ENCODE peak calls at places on chromosomes 11 and 22, in eight cellular contexts. L, Y, Z, R, O, W, E and B are unnamed samples.

GRCh38 chr11:12762696-12763324 is 88.6 kb downstream of the TEAD1 start:
- DNase-seq in E (no peak), W (no peak), R (no peak), Y (no peak), O (no peak), L (no peak), Z (no peak), B (no peak)

GRCh38 chr11:112662554-112662953 is 298.7 kb upstream of the NCAM1 start:
- DNase-seq in W (no peak), L (no peak), O (no peak), Z (no peak), R (no peak), Y (no peak), E (no peak), B (no peak)

GRCh38 chr22:50299724-50300619 is 7.5 kb downstream of the PLXNB2 start:
- DNase-seq in O (no peak), E (no peak), R (no peak), W (no peak), Y (no peak), L (no peak), Z (no peak), B (no peak)

GRCh38 chr22:42808516-42808915 is 48.6 kb downstream of the ARFGAP3 start:
- DNase-seq in Z (no peak), Y (no peak), L (no peak), W (no peak), E (no peak), R (no peak), O (no peak), B (no peak)

GRCh38 chr11:9150501-9150900 is 59.1 kb upstream of the SCUBE2 start:
- DNase-seq in O (no peak), E (no peak), L (no peak), Z (no peak), R (peak; percentile 65), Y (no peak), W (peak; percentile 92), B (no peak)

GRCh38 chr11:69121021-69121420 is 34.7 kb upstream of the SMIM38 start:
- DNase-seq in Y (no peak), R (no peak), O (no peak), L (no peak), Z (no peak), E (no peak), W (no peak), B (no peak)

GRCh38 chr11:1836011-1836945 is 1.5 kb downstream of the SYT8 start:
- DNase-seq in E (no peak), O (no peak), R (no peak), W (no peak), L (no peak), Z (no peak), Y (no peak), B (no peak)

GRCh38 chr11:61505640-61506155 is 2.9 kb upstream of the LRRC10B start:
- DNase-seq in L (no peak), O (no peak), R (no peak), Z (no peak), W (no peak), E (no peak), Y (no peak), B (no peak)

GRCh38 chr11:91703042-91703441 is 521.6 kb upstream of the FAT3 start:
- DNase-seq in Z (no peak), L (no peak), W (no peak), Y (no peak), O (no peak), E (no peak), R (no peak), B (no peak)

GRCh38 chr11:64298966-64299846 is 952 bp upstream of the CATSPERZ start:
- DNase-seq in Y (peak; percentile 73), R (no peak), W (no peak), E (no peak), L (no peak), Z (no peak), O (no peak), B (no peak)

GRCh38 chr22:28017558-28017820 is 98.4 kb upstream of the PITPNB start:
- DNase-seq in W (no peak), O (no peak), Z (no peak), Y (no peak), L (no peak), R (no peak), E (no peak), B (no peak)

GRCh38 chr11:46075928-46076327 is 45.3 kb downstream of the PHF21A start:
- DNase-seq in O (no peak), Y (no peak), W (no peak), L (no peak), Z (no peak), E (no peak), R (no peak), B (no peak)

GRCh38 chr11:119339581-119340334 is 925 bp downstream of the C1QTNF5 start:
- DNase-seq in E (no peak), Y (peak; percentile 85), R (no peak), Z (no peak), O (no peak), L (no peak), W (no peak), B (no peak)

GRCh38 chr11:708511-708910 is 2.5 kb downstream of the EPS8L2 start:
- DNase-seq in Y (no peak), Z (no peak), R (no peak), W (no peak), L (no peak), E (no peak), O (no peak), B (no peak)

GRCh38 chr11:95641506-95641905 is 148.1 kb downstream of the FAM76B start:
- DNase-seq in Y (peak; percentile 14), E (no peak), Z (no peak), L (no peak), O (no peak), W (no peak), R (no peak), B (no peak)

GRCh38 chr11:57230316-57230715 is 6.7 kb downstream of the APLNR start:
- DNase-seq in Y (no peak), O (no peak), W (no peak), R (no peak), L (no peak), Z (no peak), E (no peak), B (no peak)

GRCh38 chr22:19806213-19807160 is 45.9 kb downstream of the TBX1 start:
- DNase-seq in W (no peak), Y (no peak), R (no peak), Z (no peak), E (no peak), O (no peak), L (no peak), B (no peak)